ENCODE peak calls at places on chromosomes 7 and 10, in five cellular contexts. V, B, U, H and I are unnamed samples.

GRCh38 chr7:67857698-67858097 is 861.1 kb downstream of the TYW1 start:
- DNase-seq in V (no peak), B (no peak), U (no peak), H (no peak), I (no peak)

GRCh38 chr7:117269895-117270294 is 53.0 kb downstream of the WNT2 start:
- DNase-seq in V (peak; percentile 89), B (no peak), U (no peak), H (no peak), I (no peak)

GRCh38 chr7:107208046-107208458 is 39.2 kb downstream of the HBP1 start:
- DNase-seq in V (no peak), B (no peak), U (no peak), H (no peak), I (no peak)

GRCh38 chr7:158257516-158258410 is 329.9 kb downstream of the PTPRN2 start:
- DNase-seq in V (no peak), B (no peak), U (no peak), H (no peak), I (no peak)

GRCh38 chr10:68301790-68302502 is 29.9 kb upstream of the HNRNPH3 start:
- DNase-seq in V (peak; percentile 58), B (no peak), U (no peak), H (no peak), I (no peak)

GRCh38 chr7:29292886-29293658 is 98.5 kb downstream of the CHN2 start:
- DNase-seq in V (no peak), B (no peak), U (no peak), H (no peak), I (no peak)

GRCh38 chr7:100516135-100516812 is 22.7 kb upstream of the AGFG2 start:
- DNase-seq in V (peak; percentile 97), B (peak; percentile 15), U (no peak), H (peak; percentile 60), I (peak; percentile 36)

GRCh38 chr10:60384708-60385398 is 4.8 kb downstream of the ANK3 start:
- DNase-seq in V (peak; percentile 99), B (peak; percentile 22), U (peak; percentile 72), H (no peak), I (no peak)

GRCh38 chr7:32299133-32299702 is 191.0 kb downstream of the LSM5 start:
- DNase-seq in V (peak; percentile 4), B (peak; percentile 16), U (no peak), H (peak; percentile 74), I (peak; percentile 85)

GRCh38 chr10:49448924-49449323 is 53.0 kb upstream of the DRGX start:
- DNase-seq in V (peak; percentile 30), B (no peak), U (no peak), H (no peak), I (no peak)

GRCh38 chr7:152989889-152990380 is 230.4 kb downstream of the ACTR3B start:
- DNase-seq in V (peak; percentile 5), B (no peak), U (no peak), H (no peak), I (no peak)

GRCh38 chr10:54796876-54797275 is 4.2 kb downstream of the PCDH15 start:
- DNase-seq in V (no peak), B (no peak), U (no peak), H (no peak), I (no peak)

GRCh38 chr7:135454060-135454459 is 55.8 kb downstream of the CNOT4 start:
- DNase-seq in V (no peak), B (no peak), U (no peak), H (no peak), I (no peak)

GRCh38 chr7:27684491-27684890 is 21.8 kb upstream of the HIBADH start:
- DNase-seq in V (peak; percentile 5), B (no peak), U (no peak), H (no peak), I (no peak)

GRCh38 chr10:93152136-93152535 is 78.4 kb downstream of the CYP26A1 start:
- DNase-seq in V (peak; percentile 88), B (no peak), U (no peak), H (no peak), I (no peak)

GRCh38 chr10:75111906-75112703 is 649 bp downstream of the SAMD8 start:
- DNase-seq in V (peak; percentile 51), B (peak; percentile 62), U (peak; percentile 77), H (peak; percentile 64), I (peak; percentile 57)

DNA sequence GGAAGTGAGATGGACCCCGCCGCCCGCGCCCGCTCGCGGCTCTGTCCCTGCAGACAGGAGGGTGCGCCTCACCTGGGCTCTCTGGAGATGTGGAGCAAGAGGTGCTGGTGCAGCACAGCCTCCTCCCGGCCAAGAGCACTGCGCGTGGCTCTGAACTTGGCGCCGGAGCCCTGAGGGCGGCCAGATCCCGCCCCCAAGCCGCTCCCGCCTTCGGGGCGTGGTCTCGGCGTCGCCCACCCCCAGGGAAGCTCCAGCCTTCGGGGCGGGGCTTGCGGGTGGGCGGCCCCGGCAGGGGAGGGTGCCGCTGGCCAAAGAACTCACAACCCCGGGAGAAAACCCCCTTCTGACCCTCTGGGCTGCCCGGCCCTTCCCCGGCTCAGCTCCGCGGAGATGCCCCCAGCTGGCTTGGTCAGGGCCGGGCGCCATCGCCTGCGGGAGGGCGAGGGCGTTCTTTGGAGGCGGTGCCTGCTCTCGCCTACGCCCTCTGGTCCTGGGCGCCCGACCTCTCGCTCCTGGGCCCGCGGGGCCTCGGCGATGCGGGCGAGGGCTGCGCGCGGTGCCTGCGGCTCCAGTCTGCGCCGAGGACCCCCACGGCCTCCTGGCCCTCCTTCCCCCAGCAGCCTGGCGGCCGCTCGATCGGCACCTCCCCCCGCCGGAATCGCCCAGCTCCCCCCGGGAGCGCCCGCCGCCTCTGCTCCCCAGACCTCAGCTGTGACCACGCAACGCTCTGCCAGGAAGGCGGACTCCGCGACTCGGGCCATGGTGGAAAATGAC is at the start of gene ZNF488:
- DNase-seq in V (peak; percentile 70), B (peak; percentile 89), U (peak; percentile 86), H (peak; percentile 72), I (peak; percentile 94)
- H3K27me3 ChIP-seq in V (peaks cover 26% of the 10 kb centered on the region), B (no peaks in the 10 kb centered on the region), U (no peaks in the 10 kb centered on the region), H (no peaks in the 10 kb centered on the region), I (no peaks in the 10 kb centered on the region)

GRCh38 chr10:77622822-77623410 is 14.7 kb downstream of the KCNMA1 start:
- DNase-seq in V (no peak), B (no peak), U (no peak), H (no peak), I (no peak)
- H3K27ac ChIP-seq in V (no peak overlapping the region), B (peak overlapping the region; percentile 9), U (no peak overlapping the region), H (no peak overlapping the region), I (no peak overlapping the region)

DNA sequence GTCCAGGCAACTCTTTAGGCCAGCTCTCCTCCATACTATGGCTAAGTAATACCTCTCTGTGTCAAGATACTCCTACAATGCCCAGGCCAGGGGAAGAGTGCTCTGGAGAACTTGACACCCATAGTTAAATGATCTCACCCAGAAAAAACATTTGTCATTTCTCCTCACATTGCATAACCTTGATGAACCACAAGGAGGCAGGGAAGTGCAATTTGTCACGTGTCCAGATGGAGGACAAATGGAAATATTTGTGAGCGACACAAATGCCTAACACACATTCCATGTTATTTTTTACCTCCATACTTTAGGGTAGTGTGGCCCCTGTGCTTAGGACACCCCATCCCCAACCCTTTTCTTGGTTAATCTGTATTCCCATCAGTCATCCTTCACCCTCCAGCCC is 78.3 kb downstream of the HTR7 start:
- DNase-seq in V (peak; percentile 12), B (no peak), U (no peak), H (no peak), I (no peak)
- H3K27me3 ChIP-seq in V (no peaks in the 10 kb centered on the region), B (no peaks in the 10 kb centered on the region), U (no peaks in the 10 kb centered on the region), H (no peaks in the 10 kb centered on the region), I (no peaks in the 10 kb centered on the region)

DNA sequence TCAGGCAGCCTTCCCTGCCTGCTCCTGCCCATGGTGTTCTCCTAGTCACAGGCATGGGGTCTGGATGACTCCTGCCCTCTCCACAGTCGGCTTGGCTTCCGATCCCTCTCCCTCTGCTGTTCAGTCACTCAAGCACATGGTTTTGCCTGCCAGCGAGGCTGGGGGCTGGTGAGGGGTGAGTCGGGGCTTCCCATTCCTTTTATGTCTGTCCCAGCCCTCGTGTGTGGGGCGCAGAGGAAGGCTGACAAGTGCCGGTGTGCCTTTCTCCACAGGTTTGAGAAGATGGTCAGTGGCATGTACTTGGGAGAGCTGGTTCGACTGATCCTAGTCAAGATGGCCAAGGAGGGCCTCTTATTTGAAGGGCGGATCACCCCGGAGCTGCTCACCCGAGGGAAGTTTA is 40.1 kb downstream of the TACR2 start:
- DNase-seq in V (no peak), B (no peak), U (no peak), H (no peak), I (no peak)
- H3K27ac ChIP-seq in V (no peak overlapping the region), B (no peak overlapping the region), U (peak overlapping the region; percentile 75), H (peak overlapping the region; percentile 64), I (peak overlapping the region; percentile 30)

DNA sequence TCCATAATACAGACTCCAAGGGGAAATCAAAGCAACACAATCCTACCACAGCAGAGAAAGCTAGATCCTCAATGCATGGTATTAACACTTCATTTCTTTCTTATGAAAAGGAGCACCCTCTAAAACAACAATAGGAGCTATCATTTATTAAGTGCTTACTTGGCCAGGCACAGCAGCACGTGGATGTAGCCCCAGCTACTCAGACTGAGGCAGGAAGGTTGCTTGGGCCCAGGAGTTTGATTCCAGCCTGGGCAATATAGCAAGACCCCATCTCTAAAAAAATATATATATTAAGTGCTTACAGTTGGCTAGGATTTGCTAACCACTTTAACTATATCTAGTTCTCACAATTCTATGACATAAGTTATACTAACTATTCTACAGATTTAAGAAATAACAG is 12.2 kb downstream of the SNX13 start:
- DNase-seq in V (no peak), B (no peak), U (no peak), H (no peak), I (no peak)
- H3K27me3 ChIP-seq in V (no peaks in the 10 kb centered on the region), B (no peaks in the 10 kb centered on the region), U (no peaks in the 10 kb centered on the region), H (no peaks in the 10 kb centered on the region), I (no peaks in the 10 kb centered on the region)

GRCh38 chr7:46613116-46613515 is 692.0 kb upstream of the IGFBP3 start:
- DNase-seq in V (no peak), B (no peak), U (no peak), H (no peak), I (peak; percentile 52)

GRCh38 chr7:46610746-46611145 is 689.7 kb upstream of the IGFBP3 start:
- DNase-seq in V (peak; percentile 29), B (no peak), U (no peak), H (no peak), I (no peak)

GRCh38 chr7:46619723-46620310 is 698.7 kb upstream of the IGFBP3 start:
- DNase-seq in V (no peak), B (no peak), U (no peak), H (no peak), I (no peak)

DNA sequence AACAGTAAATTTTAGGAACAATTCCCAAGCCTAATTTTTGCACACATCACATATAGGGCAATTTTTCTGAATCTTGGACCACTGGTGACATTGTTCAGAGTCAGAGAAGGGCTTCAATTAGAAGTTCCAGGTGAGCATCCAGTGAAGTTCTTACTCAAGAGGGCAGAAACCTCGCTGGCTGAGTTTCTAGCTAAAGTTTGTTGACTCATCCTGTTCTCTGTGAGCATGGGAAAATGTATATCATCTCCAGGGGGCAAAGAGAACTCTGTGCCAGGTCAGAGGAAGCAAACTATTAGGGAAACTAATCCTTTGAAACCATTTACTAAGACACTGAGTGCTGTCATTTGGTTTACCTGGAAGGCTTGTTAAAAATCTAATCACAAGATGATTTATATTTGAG is 695.6 kb upstream of the IGFBP3 start:
- DNase-seq in V (peak; percentile 9), B (no peak), U (no peak), H (no peak), I (no peak)
- H3K27ac ChIP-seq in V (no peak overlapping the region), B (no peak overlapping the region), U (no peak overlapping the region), H (no peak overlapping the region), I (no peak overlapping the region)